ENCODE peak calls at places on chromosomes 7 and 10, in nine cellular contexts. Q is stimulated activated naive CD8-positive, alpha-beta T cell treated with anti-CD3 and anti-CD28 coated beads, Interleukin-15, Interleukin-2, amounts not matched to agents 100 U/mL and 50 U/mL, for 24 hours; M is COR-L47; I is left ventricle myocardium inferior; F is SJSA1; J is foreskin fibroblast; T is aorta; D is cardiac muscle cell; Y is fibroblast of the conjunctiva. X is an unnamed sample.

GRCh38 chr7:916291-916941 is 38.1 kb downstream of the ADAP1 start:
- DNase-seq in J (no peak), D (no peak), T (peak), M (peak), F (no peak), Y (no peak), I (no peak), Q (no peak), X (peak)

GRCh38 chr10:114905450-114905849 is 32.5 kb upstream of the TRUB1 start:
- DNase-seq in T (no peak), Y (no peak), M (no peak), D (no peak), J (peak), I (no peak), Q (no peak), F (no peak), X (peak)

GRCh38 chr10:34627331-34627730 is 187.8 kb downstream of the PARD3 start:
- DNase-seq in M (no peak), T (no peak), Y (no peak), I (no peak), J (no peak), Q (no peak), D (no peak), F (no peak), X (no peak)

GRCh38 chr7:46559194-46559576 is 638.1 kb upstream of the IGFBP3 start:
- DNase-seq in M (no peak), Y (peak), J (peak), D (peak), Q (no peak), I (no peak), F (no peak), T (no peak), X (peak)

GRCh38 chr7:128427289-128427891 is 17.6 kb upstream of the IMPDH1 start:
- DNase-seq in M (peak), F (no peak), I (no peak), J (peak), D (peak), Q (no peak), T (no peak), Y (peak), X (no peak)

GRCh38 chr7:26278769-26279168 is 12.9 kb upstream of the SNX10 start:
- DNase-seq in D (peak), J (no peak), T (no peak), Q (no peak), F (no peak), Y (no peak), M (peak), I (no peak), X (peak)

GRCh38 chr7:13628231-13629001 is 361.1 kb downstream of the ETV1 start:
- DNase-seq in J (peak), D (peak), Q (no peak), I (no peak), T (no peak), F (no peak), M (no peak), Y (no peak), X (peak)

GRCh38 chr10:94112321-94112720 is 118.6 kb downstream of the PLCE1 start:
- DNase-seq in Y (no peak), Q (no peak), F (no peak), J (no peak), M (no peak), I (no peak), D (no peak), T (no peak), X (no peak)